ENCODE peak calls at places on chromosomes 5 and 9, in nine cellular contexts. K, C, Y, N, U, A, R, B and M are unnamed samples.
A peak's percentile ranks its signal among the peaks of the same experiment; 100 is the strongest.

GRCh38 chr9:99681113-99681512 is 140.6 kb upstream of the NR4A3 start:
- DNase-seq in K (no peak), C (no peak), Y (no peak), N (no peak), U (no peak), A (no peak), R (no peak), B (no peak), M (no peak)

GRCh38 chr5:139744471-139745120 is 51.0 kb upstream of the PSD2 start:
- DNase-seq in K (peak; percentile 80), C (no peak), Y (no peak), N (no peak), U (no peak), A (no peak), R (no peak), B (no peak), M (no peak)

GRCh38 chr5:133735346-133735745 is 123.0 kb upstream of the FSTL4 start:
- DNase-seq in K (no peak), C (no peak), Y (no peak), N (no peak), U (no peak), A (peak; percentile 64), R (peak; percentile 22), B (no peak), M (no peak)

GRCh38 chr5:55030220-55030619 is 6.2 kb downstream of the GZMK start:
- DNase-seq in K (no peak), C (no peak), Y (no peak), N (no peak), U (no peak), A (no peak), R (no peak), B (no peak), M (no peak)

GRCh38 chr5:95923918-95924559 is 37.6 kb downstream of the ELL2 start:
- DNase-seq in K (no peak), C (no peak), Y (no peak), N (no peak), U (no peak), A (no peak), R (no peak), B (no peak), M (no peak)

GRCh38 chr5:79847561-79847960 is 143.5 kb downstream of the MTX3 start:
- DNase-seq in K (no peak), C (no peak), Y (no peak), N (no peak), U (no peak), A (no peak), R (no peak), B (no peak), M (no peak)

GRCh38 chr5:171577940-171578856 is 158.8 kb downstream of the FGF18 start:
- DNase-seq in K (no peak), C (peak; percentile 43), Y (no peak), N (peak; percentile 40), U (peak; percentile 61), A (no peak), R (no peak), B (no peak), M (no peak)

GRCh38 chr9:97470076-97470475 is 31.4 kb upstream of the TMOD1 start:
- DNase-seq in K (no peak), C (no peak), Y (no peak), N (peak; percentile 14), U (no peak), A (no peak), R (no peak), B (peak; percentile 61), M (no peak)

GRCh38 chr5:158754018-158754514 is 345.6 kb downstream of the EBF1 start:
- DNase-seq in K (no peak), C (no peak), Y (no peak), N (no peak), U (no peak), A (peak; percentile 80), R (peak; percentile 60), B (no peak), M (no peak)

GRCh38 chr9:36136277-36136893 is at the start of gene GLIPR2:
- DNase-seq in K (peak; percentile 99), C (peak; percentile 81), Y (peak; percentile 80), N (peak; percentile 76), U (peak; percentile 83), A (no peak), R (peak; percentile 79), B (peak; percentile 82), M (no peak)

GRCh38 chr9:114180701-114181582 is 25.6 kb downstream of the COL27A1 start:
- DNase-seq in K (no peak), C (no peak), Y (no peak), N (no peak), U (peak; percentile 40), A (peak; percentile 48), R (peak; percentile 83), B (peak; percentile 17), M (no peak)

GRCh38 chr5:55603947-55604346 is 69.2 kb upstream of the PLPP1 start:
- DNase-seq in K (no peak), C (no peak), Y (no peak), N (no peak), U (no peak), A (peak; percentile 66), R (peak; percentile 84), B (no peak), M (no peak)

GRCh38 chr9:95204710-95205109 is 112.8 kb downstream of the FANCC start:
- DNase-seq in K (no peak), C (no peak), Y (no peak), N (no peak), U (no peak), A (no peak), R (no peak), B (no peak), M (no peak)

GRCh38 chr9:33623658-33624586 is 99.9 kb downstream of the ANKRD18B start:
- DNase-seq in K (peak; percentile 88), C (peak; percentile 32), Y (peak; percentile 67), N (peak; percentile 74), U (peak; percentile 24), A (peak; percentile 33), R (peak; percentile 76), B (peak; percentile 93), M (peak; percentile 73)

GRCh38 chr9:5408596-5408995 is 29.1 kb downstream of the PLGRKT start:
- DNase-seq in K (no peak), C (no peak), Y (no peak), N (no peak), U (no peak), A (no peak), R (no peak), B (no peak), M (no peak)

GRCh38 chr9:98218562-98219363 is 26.3 kb upstream of the CORO2A start:
- DNase-seq in K (no peak), C (no peak), Y (peak; percentile 64), N (no peak), U (no peak), A (peak; percentile 48), R (no peak), B (peak; percentile 92), M (peak; percentile 80)

GRCh38 chr9:71518045-71518888 is 250.0 kb downstream of the CEMIP2 start:
- DNase-seq in K (no peak), C (no peak), Y (no peak), N (no peak), U (no peak), A (no peak), R (peak; percentile 55), B (no peak), M (no peak)

GRCh38 chr9:114385412-114386181 is 2.2 kb downstream of the AKNA start:
- DNase-seq in K (peak; percentile 95), C (peak; percentile 48), Y (peak; percentile 70), N (peak; percentile 84), U (peak; percentile 64), A (peak; percentile 86), R (peak; percentile 80), B (no peak), M (no peak)

DNA sequence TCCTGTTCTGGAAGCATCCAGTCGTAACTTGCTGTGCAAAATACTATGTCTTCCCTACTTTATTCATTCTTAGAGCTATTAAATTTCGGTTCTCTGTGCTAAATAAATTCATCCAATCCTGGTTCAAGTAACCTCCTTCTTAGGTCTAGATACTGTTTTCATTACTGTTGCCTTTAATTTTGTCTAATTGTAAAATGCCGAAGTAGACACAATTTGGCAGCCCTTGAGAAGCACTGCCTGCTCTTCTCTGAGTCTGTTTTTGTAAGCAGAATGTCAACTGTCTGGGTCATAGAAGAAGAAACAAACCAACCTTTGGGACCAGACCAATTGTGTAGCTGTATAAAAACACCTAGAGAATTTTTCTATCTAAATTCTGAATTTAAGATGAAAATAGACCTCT is 249.3 kb downstream of the PJA2 start:
- DNase-seq in K (no peak), C (no peak), Y (no peak), N (no peak), U (no peak), A (no peak), R (no peak), B (no peak), M (no peak)
- H3K4me3 ChIP-seq in K (no peak overlapping the region), C (no peak overlapping the region), Y (no peak overlapping the region), N (no peak overlapping the region), U (no peak overlapping the region), A (no peak overlapping the region), R (no peak overlapping the region), B (no peak overlapping the region), M (no peak overlapping the region)

GRCh38 chr9:133485531-133486260 is 6.8 kb upstream of the SLC2A6 start:
- DNase-seq in K (peak; percentile 64), C (no peak), Y (no peak), N (no peak), U (no peak), A (no peak), R (no peak), B (no peak), M (no peak)
- H3K27me3 ChIP-seq in K (no peaks in the 10 kb centered on the region), C (no peaks in the 10 kb centered on the region), Y (no peaks in the 10 kb centered on the region), N (no peaks in the 10 kb centered on the region), U (peaks cover 30% of the 10 kb centered on the region), A (no peaks in the 10 kb centered on the region), R (no peaks in the 10 kb centered on the region), B (no peaks in the 10 kb centered on the region), M (no peaks in the 10 kb centered on the region)

DNA sequence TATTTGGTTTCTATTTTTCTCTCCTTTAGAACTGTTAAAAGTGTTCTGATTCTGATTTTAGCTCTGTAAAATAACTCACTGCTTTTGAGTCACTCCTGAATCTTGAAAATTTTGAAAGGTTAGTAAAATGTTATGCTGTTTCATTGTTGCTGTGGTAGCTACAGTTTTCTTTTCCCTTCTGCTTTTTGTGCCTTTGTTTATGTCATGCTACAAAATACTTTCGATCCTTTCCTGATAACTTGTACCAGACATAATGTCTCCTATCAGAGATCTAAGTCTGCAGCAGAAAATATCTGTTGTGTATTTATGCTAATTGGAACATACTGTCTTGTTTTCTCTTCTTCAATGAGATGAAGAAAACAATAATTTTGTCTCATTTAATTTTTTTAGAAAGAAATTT is 26.9 kb upstream of the CEP120 start:
- DNase-seq in K (no peak), C (no peak), Y (no peak), N (no peak), U (no peak), A (no peak), R (no peak), B (no peak), M (no peak)
- H3K4me1 ChIP-seq in K (no peaks in the 10 kb centered on the region), C (no peaks in the 10 kb centered on the region), Y (no peaks in the 10 kb centered on the region), N (no peaks in the 10 kb centered on the region), U (peaks cover 17% of the 10 kb centered on the region), A (no peaks in the 10 kb centered on the region), R (peaks cover 20% of the 10 kb centered on the region), B (peaks cover 6% of the 10 kb centered on the region), M (no peaks in the 10 kb centered on the region)

GRCh38 chr5:149410721-149411432 is 31.8 kb upstream of the IL17B start:
- DNase-seq in K (no peak), C (no peak), Y (no peak), N (no peak), U (no peak), A (no peak), R (peak; percentile 60), B (no peak), M (no peak)
- H3K4me3 ChIP-seq in K (peak overlapping the region; percentile 75), C (peak overlapping the region; percentile 64), Y (peak overlapping the region; percentile 39), N (no peak overlapping the region), U (peak overlapping the region; percentile 63), A (peak overlapping the region; percentile 89), R (no peak overlapping the region), B (no peak overlapping the region), M (no peak overlapping the region)

GRCh38 chr9:14342746-14343145 is 28.8 kb upstream of the NFIB start:
- DNase-seq in K (no peak), C (no peak), Y (no peak), N (no peak), U (no peak), A (no peak), R (no peak), B (no peak), M (no peak)
- H3K27me3 ChIP-seq in K (peaks cover 95% of the 10 kb centered on the region), C (no peaks in the 10 kb centered on the region), Y (no peaks in the 10 kb centered on the region), N (no peaks in the 10 kb centered on the region), U (no peaks in the 10 kb centered on the region), A (peaks cover 93% of the 10 kb centered on the region), R (peaks cover 90% of the 10 kb centered on the region), B (peaks cover 93% of the 10 kb centered on the region), M (peaks cover 6% of the 10 kb centered on the region)